ENCODE peak calls at places on chromosome 13, in four cellular contexts. W is DND-41, K is suprapubic skin, U is Peyer's patch. J is an unnamed sample.

GRCh38 chr13:42617262-42617661 is 43.3 kb downstream of the TNFSF11 start:
- DNase-seq in W (no peak), K (no peak), U (no peak), J (no peak)

GRCh38 chr13:25686831-25687495 is 315.2 kb downstream of the ATP8A2 start:
- DNase-seq in W (no peak), K (no peak), U (no peak), J (no peak)

GRCh38 chr13:25329706-25330105 is 28.3 kb downstream of the NUP58 start:
- DNase-seq in W (no peak), K (no peak), U (no peak), J (no peak)

GRCh38 chr13:73388586-73388985 is 329.8 kb downstream of the KLF5 start:
- DNase-seq in W (no peak), K (no peak), U (no peak), J (no peak)

GRCh38 chr13:94620286-94620896 is 18.7 kb downstream of the GPR180 start:
- DNase-seq in W (peak; percentile 34), K (no peak), U (no peak), J (no peak)

GRCh38 chr13:37595162-37595561 is 3.4 kb downstream of the POSTN start:
- DNase-seq in W (no peak), K (no peak), U (no peak), J (no peak)

GRCh38 chr13:51618626-51619025 is 34.4 kb downstream of the WDFY2 start:
- DNase-seq in W (no peak), K (no peak), U (no peak), J (no peak)

GRCh38 chr13:107035778-107036177 is 467.8 kb upstream of the ARGLU1 start:
- DNase-seq in W (no peak), K (no peak), U (no peak), J (no peak)

DNA sequence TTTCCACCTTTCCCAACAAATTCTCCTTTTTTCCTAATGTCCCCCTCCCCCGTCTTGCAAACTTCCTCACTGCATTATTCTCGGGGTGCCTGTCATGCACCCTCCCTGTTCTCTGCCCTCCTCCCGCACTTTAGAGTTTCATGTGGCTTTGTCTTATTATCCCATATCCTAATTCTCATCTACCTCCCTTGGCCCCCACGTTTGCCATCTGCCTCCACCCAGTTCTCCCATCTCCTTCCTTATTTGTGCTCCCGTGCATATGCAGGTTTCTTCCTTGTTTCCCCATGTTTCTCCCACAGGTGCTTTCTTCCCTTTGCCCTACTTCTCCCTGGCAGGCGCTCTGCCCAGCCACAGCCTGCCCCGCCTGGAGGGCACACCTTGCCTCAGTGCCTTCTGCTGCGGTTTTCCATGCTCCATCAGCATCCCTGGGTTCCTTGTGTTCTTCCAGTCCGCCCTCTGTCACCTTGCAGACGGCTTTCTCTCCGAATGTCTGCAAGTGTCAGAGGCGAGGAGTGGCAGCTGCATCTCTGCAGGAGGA is 1.5 kb downstream of the SPATA13 start:
- DNase-seq in W (no peak), K (no peak), U (no peak), J (no peak)
- TF ChIP-seq CTCF in W (no peak), K (no peak), U (no peak), J (no peak)

GRCh38 chr13:28429096-28429495 is 65.8 kb downstream of the FLT1 start:
- DNase-seq in W (no peak), K (no peak), U (no peak), J (no peak)
- TF ChIP-seq CTCF in W (no peak), K (no peak), U (no peak), J (no peak)

DNA sequence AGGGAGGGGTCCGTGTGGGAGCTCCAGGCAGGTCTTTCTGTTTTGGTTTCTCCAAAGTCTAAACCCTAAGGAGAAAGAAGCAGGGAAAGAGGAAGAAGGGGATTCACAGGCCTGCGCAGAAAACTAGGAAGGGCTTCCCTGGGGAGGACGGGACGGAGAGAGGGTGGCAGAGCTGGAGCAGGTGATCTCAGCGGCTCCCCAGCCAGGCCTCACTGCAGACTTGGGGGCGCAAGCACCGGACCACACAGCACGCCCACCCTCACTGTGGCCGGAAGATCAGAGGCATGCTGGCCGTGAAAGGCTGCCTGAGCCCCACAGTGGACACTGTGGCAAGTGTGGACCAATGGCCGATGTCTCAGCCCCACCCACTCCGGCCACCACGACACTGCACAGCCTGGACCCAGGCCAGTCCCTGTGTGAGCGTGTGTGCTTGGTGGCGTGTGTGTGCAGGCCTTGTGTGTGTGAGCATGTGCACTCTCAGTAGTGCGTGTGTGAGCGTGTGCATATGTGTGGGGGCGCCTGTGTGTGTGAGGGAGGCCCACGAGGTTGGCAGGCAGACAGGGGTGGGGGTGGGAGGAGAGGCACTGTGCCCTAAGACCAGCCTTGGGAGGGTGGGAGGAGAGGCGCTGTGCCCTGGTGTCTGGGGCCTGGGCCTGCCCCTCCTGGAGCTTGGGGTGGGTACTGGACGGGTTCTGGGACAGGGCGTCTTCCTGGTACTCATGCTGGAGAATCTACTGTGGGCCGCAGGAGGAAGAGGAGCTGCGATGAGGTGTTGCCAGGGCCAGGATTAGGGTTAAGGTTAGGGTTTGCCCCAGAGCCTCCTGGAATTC is 15.4 kb upstream of the TMEM255B start:
- DNase-seq in W (no peak), K (no peak), U (no peak), J (no peak)
- TF ChIP-seq CTCF in W (no peak), K (no peak), U (no peak), J (no peak)

DNA sequence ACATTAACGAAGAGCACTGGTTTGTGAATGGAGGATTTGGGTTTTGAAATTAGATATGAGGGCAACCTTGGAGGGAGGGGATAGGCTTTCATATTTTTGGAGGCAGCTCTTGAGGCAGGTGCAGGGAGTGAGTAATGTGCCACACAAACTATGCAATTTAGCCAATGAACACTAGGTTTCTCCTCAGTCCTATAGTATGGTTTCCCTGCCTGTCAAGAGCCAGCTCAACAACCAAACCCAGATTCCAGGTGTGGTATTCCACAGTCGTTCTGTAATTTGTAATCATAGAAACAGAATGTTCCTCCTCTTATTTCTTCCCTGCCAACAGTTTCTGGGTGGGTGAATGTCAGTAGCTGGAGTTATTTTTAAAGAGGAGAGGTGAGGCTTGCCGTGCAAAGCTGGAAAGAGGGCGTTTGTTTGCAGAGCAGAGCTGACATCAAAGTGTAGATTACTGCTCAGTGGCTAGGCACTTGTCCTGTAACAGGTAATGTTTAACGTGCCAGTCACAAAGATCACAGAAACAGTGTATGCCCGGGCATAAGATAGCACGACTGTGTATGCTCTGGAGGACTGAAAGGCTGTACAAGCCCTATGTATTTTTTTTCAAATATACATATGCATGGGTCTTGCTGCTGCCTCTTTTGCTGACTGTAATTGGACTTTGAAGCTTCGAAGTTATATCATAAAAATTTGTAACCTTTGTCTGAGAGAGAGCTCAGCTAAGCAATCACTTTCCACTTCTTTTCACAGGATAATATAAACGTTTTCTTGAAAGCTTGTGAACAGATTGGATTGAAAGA is 124.3 kb downstream of the LMO7 start:
- DNase-seq in W (no peak), K (no peak), U (no peak), J (no peak)
- TF ChIP-seq CTCF in W (no peak), K (peak; percentile 35), U (peak; percentile 51), J (no peak)

DNA sequence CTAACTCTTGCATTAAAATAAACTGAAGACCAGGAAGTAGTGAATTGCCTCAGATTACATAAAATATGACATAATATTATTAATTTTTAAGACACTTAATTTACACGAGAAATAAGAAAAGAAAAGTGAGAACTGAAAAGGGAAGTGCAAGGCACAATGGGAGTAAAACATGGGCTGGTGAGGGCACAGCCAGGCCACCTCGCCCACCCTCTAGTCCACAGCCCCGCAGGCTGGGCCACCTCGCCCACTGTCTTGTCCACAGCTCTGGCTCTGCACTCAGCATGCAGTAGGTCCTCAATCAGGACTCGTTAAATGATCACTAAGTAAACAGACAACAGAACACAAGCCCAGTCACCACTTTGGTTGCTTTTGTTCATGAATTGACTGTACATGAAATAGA is 67.8 kb upstream of the ARHGEF7 start:
- DNase-seq in W (no peak), K (no peak), U (no peak), J (no peak)
- TF ChIP-seq CTCF in W (no peak), K (no peak), U (no peak), J (no peak)

GRCh38 chr13:28140433-28141125 is 2.2 kb downstream of the PAN3 start:
- DNase-seq in W (no peak), K (no peak), U (no peak), J (no peak)

GRCh38 chr13:28136916-28137315 is 1.4 kb upstream of the PAN3 start:
- DNase-seq in W (no peak), K (no peak), U (no peak), J (no peak)

GRCh38 chr13:28138756-28139470 is 568 bp downstream of the PAN3 start:
- DNase-seq in W (peak; percentile 95), K (peak; percentile 94), U (peak; percentile 88), J (peak; percentile 84)

GRCh38 chr13:28137556-28137955 is 789 bp upstream of the PAN3 start:
- DNase-seq in W (no peak), K (no peak), U (no peak), J (no peak)

DNA sequence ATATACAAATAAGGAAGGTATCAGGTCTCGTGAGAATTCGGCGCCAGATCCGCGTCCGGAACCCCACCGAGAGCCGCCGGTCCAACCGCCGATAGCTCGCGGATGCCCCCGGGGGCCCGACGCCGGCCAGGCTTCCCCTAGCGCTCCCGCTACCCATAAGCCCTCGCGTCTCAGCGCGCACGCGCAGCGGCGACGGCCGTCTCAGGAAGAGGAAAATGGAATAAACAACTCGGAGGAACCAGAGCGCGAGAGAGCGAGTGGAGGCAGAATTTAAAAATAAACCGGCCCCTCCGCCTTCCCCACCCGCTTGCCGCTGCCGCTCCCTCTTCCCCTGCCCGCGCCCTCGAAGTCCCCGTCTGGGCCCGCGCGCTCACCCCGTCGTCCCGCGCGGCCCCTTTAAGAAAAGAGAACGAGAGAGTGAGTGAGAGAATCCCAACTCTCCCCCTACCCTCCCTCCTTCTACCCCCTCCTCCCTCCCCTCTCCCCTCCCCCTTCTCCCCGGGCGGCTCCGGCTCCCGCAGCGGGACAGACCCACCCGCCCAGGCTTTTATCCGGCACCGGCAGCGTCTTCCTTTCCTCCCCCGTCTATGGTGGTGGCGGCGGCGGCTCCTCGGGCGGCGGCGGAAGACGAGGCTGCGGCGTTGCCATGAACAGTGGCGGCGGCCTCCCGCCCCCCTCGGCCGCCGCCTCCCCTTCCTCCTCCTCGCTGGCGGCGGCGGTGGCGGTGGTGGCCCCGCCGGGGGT is at the start of gene PAN3:
- DNase-seq in W (peak; percentile 93), K (peak; percentile 94), U (peak; percentile 88), J (peak; percentile 90)
- TF ChIP-seq CTCF in W (peak; percentile 31), K (no peak), U (no peak), J (peak; percentile 30)

GRCh38 chr13:46052314-46053161 is at the start of gene ZC3H13:
- DNase-seq in W (peak; percentile 93), K (peak; percentile 96), U (peak; percentile 96), J (peak; percentile 85)
- TF ChIP-seq CTCF in W (peak; percentile 44), K (peak; percentile 20), U (peak; percentile 60), J (peak; percentile 41)

GRCh38 chr13:102045713-102046112 is 356.1 kb downstream of the FGF14 start:
- DNase-seq in W (no peak), K (no peak), U (no peak), J (no peak)
- TF ChIP-seq CTCF in W (no peak), K (no peak), U (no peak), J (no peak)

DNA sequence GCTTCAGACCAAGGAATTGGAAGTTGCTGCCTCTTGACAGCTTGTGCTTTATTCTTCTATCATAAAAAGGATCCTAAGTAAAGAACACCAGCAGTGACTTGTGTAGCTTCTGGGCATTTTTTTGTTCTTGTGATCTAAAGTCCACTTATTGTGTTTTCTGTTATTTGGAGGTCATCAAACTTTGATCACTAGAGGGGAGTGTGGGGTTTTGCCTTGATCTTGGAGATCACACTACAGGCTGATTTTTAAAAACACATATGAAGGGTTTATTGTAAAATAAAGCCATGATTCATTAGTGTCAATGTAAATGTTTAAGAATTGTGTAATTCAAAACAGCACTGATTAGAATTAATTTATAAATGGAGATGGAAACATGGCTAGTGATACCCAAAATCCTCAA is 328.7 kb upstream of the EDNRB start:
- DNase-seq in W (no peak), K (no peak), U (no peak), J (no peak)
- TF ChIP-seq CTCF in W (no peak), K (no peak), U (no peak), J (no peak)